ENCODE peak calls at places on chromosome 4, in six cellular contexts. D is MM.1S, Q is neural progenitor cell, T is SK-N-SH, J is GM23248, W is PC-9. O is an unnamed sample. For H3F3A, the result is how much of the 10 kb centered on the place peaks cover.

GRCh38 chr4:184851200-184851541 is 25.4 kb upstream of the ACSL1 start:
- DNase-seq in D (peak), Q (no peak), T (no peak), J (no peak), W (no peak), O (no peak)

GRCh38 chr4:179196511-179196910 is 1754.3 kb upstream of the AGA start:
- DNase-seq in D (no peak), Q (peak), T (no peak), J (no peak), W (no peak), O (peak)

GRCh38 chr4:139887962-139888735 is 222.5 kb downstream of the MGST2 start:
- DNase-seq in D (no peak), Q (no peak), T (peak), J (no peak), W (no peak), O (peak)

GRCh38 chr4:86926428-86927086 is 8.3 kb upstream of the AFF1 start:
- DNase-seq in D (no peak), Q (no peak), T (no peak), J (no peak), W (peak), O (no peak)

GRCh38 chr4:145567471-145567870 is 51.7 kb upstream of the MMAA start:
- DNase-seq in D (no peak), Q (no peak), T (no peak), J (no peak), W (no peak), O (no peak)

GRCh38 chr4:110296892-110297291 is 98.5 kb upstream of the ELOVL6 start:
- DNase-seq in D (no peak), Q (no peak), T (no peak), J (no peak), W (no peak), O (no peak)

GRCh38 chr4:2247128-2248043 is 5.5 kb upstream of the HAUS3 start:
- DNase-seq in D (no peak), Q (no peak), T (peak), J (no peak), W (no peak), O (no peak)

GRCh38 chr4:104752337-104752736 is 257.6 kb upstream of the CXXC4 start:
- DNase-seq in D (peak), Q (no peak), T (no peak), J (no peak), W (no peak), O (no peak)

GRCh38 chr4:113496698-113497097 is 264.8 kb downstream of the CAMK2D start:
- DNase-seq in D (no peak), Q (no peak), T (no peak), J (no peak), W (no peak), O (no peak)

GRCh38 chr4:11106769-11107168 is 321.9 kb downstream of the HS3ST1 start:
- DNase-seq in D (no peak), Q (no peak), T (no peak), J (no peak), W (no peak), O (no peak)

GRCh38 chr4:3112979-3113469 is 38.5 kb downstream of the HTT start:
- DNase-seq in D (no peak), Q (no peak), T (no peak), J (peak), W (no peak), O (no peak)

GRCh38 chr4:4481394-4482000 is 60.4 kb downstream of the STX18 start:
- DNase-seq in D (no peak), Q (peak), T (no peak), J (no peak), W (no peak), O (no peak)
- H3F3A ChIP-seq in D (under half), Q (under half), T (under half), J (under half), W (under half), O (under half)

GRCh38 chr4:40301592-40301991 is 33.5 kb upstream of the CHRNA9 start:
- DNase-seq in D (peak), Q (no peak), T (no peak), J (no peak), W (no peak), O (no peak)
- H3F3A ChIP-seq in D (under half), Q (under half), T (under half), J (under half), W (under half), O (under half)

DNA sequence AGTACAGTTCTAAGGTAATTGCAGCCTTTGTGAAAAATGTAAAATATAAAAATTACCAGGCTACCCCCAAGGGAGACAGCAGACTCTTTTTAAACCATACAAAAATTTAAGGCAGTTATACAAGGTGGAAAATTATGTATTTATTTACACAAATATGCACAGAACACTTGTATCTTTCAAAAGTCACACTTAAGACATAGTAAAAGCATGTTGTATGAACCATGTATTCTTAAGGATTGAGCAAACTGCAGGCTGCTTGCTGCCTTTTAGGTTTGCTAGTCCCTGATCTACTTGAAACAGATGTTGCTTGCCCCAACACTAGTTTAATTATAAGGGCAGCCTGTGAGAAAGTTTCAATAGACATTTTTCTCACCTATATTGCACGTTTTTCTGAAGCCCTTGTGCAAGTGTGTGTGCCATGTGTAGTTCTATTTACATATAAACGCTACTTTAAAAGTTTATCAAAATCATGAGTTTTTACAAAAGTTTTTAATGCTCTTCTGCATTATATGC is 72.8 kb downstream of the PRSS12 start:
- DNase-seq in D (no peak), Q (no peak), T (no peak), J (no peak), W (no peak), O (no peak)
- H3F3A ChIP-seq in D (half or more), Q (under half), T (under half), J (half or more), W (under half), O (under half)

GRCh38 chr4:39363773-39364393 is 2.3 kb downstream of the RFC1 start:
- DNase-seq in D (peak), Q (no peak), T (no peak), J (no peak), W (no peak), O (no peak)
- H3F3A ChIP-seq in D (under half), Q (under half), T (under half), J (under half), W (under half), O (under half)

GRCh38 chr4:174928174-174928573 is 10.0 kb downstream of the ADAM29 start:
- DNase-seq in D (peak), Q (no peak), T (no peak), J (no peak), W (no peak), O (no peak)
- H3F3A ChIP-seq in D (under half), Q (under half), T (under half), J (under half), W (under half), O (under half)